ENCODE peak calls at places on chromosomes 7 and 10, in four cellular contexts. One of them, this sample, is unnamed.

GRCh38 chr7:2471022-2471329 is 5.2 kb downstream of the GRIFIN start:
- DNase-seq in upper lobe of right lung: no peak
- DNase-seq in GM23248: peak; percentile 64
- DNase-seq in body of pancreas: no peak
- DNase-seq in this sample: no peak

GRCh38 chr10:14025283-14025682 is 305.4 kb downstream of the FRMD4A start:
- DNase-seq in upper lobe of right lung: no peak
- DNase-seq in GM23248: no peak
- DNase-seq in body of pancreas: no peak
- DNase-seq in this sample: no peak

GRCh38 chr7:151174246-151175046 is 7.0 kb upstream of the GBX1 start:
- DNase-seq in upper lobe of right lung: no peak
- DNase-seq in GM23248: peak; percentile 30
- DNase-seq in body of pancreas: peak; percentile 42
- DNase-seq in this sample: no peak

GRCh38 chr7:57867884-57868701 is 418.1 kb downstream of the ZNF716 start:
- DNase-seq in upper lobe of right lung: no peak
- DNase-seq in GM23248: peak; percentile 22
- DNase-seq in body of pancreas: peak; percentile 18
- DNase-seq in this sample: peak; percentile 3

GRCh38 chr7:93856319-93856718 is 34.2 kb downstream of the TFPI2 start:
- DNase-seq in upper lobe of right lung: no peak
- DNase-seq in GM23248: no peak
- DNase-seq in body of pancreas: no peak
- DNase-seq in this sample: no peak

GRCh38 chr7:69896100-69896499 is 297.8 kb downstream of the AUTS2 start:
- DNase-seq in upper lobe of right lung: no peak
- DNase-seq in GM23248: no peak
- DNase-seq in body of pancreas: no peak
- DNase-seq in this sample: no peak

GRCh38 chr10:130757271-130757670 is 554.2 kb downstream of the TCERG1L start:
- DNase-seq in upper lobe of right lung: peak; percentile 36
- DNase-seq in GM23248: no peak
- DNase-seq in body of pancreas: no peak
- DNase-seq in this sample: no peak

GRCh38 chr7:148442933-148443332 is 147.6 kb upstream of the C7orf33 start:
- DNase-seq in upper lobe of right lung: no peak
- DNase-seq in GM23248: no peak
- DNase-seq in body of pancreas: peak; percentile 58
- DNase-seq in this sample: no peak

GRCh38 chr7:131186816-131187215 is 140.9 kb upstream of the MKLN1 start:
- DNase-seq in upper lobe of right lung: no peak
- DNase-seq in GM23248: no peak
- DNase-seq in body of pancreas: peak; percentile 29
- DNase-seq in this sample: no peak
- H3K4me3 ChIP-seq in upper lobe of right lung: no peak overlapping the region
- H3K4me3 ChIP-seq in GM23248: no peak overlapping the region
- H3K4me3 ChIP-seq in body of pancreas: no peak overlapping the region
- H3K4me3 ChIP-seq in this sample: no peak overlapping the region

GRCh38 chr10:43177588-43177987 is 39.3 kb downstream of the CSGALNACT2 start:
- DNase-seq in upper lobe of right lung: no peak
- DNase-seq in GM23248: no peak
- DNase-seq in body of pancreas: no peak
- DNase-seq in this sample: no peak
- H3K36me3 ChIP-seq in upper lobe of right lung: peaks cover 64% of the 10 kb centered on the region
- H3K36me3 ChIP-seq in GM23248: peaks cover 24% of the 10 kb centered on the region
- H3K36me3 ChIP-seq in body of pancreas: no peaks in the 10 kb centered on the region
- H3K36me3 ChIP-seq in this sample: peaks cover 4% of the 10 kb centered on the region

GRCh38 chr10:128443925-128444324 is 317.7 kb upstream of the MKI67 start:
- DNase-seq in upper lobe of right lung: no peak
- DNase-seq in GM23248: no peak
- DNase-seq in body of pancreas: no peak
- DNase-seq in this sample: no peak
- H3K4me1 ChIP-seq in upper lobe of right lung: no peaks in the 10 kb centered on the region
- H3K4me1 ChIP-seq in GM23248: no peaks in the 10 kb centered on the region
- H3K4me1 ChIP-seq in body of pancreas: no peaks in the 10 kb centered on the region
- H3K4me1 ChIP-seq in this sample: no peaks in the 10 kb centered on the region

GRCh38 chr10:22253578-22253882 is 35.7 kb upstream of the EBLN1 start:
- DNase-seq in upper lobe of right lung: peak; percentile 79
- DNase-seq in GM23248: peak; percentile 35
- DNase-seq in body of pancreas: peak; percentile 20
- DNase-seq in this sample: no peak
- H3K4me3 ChIP-seq in upper lobe of right lung: peak overlapping the region; percentile 72
- H3K4me3 ChIP-seq in GM23248: peak overlapping the region; percentile 75
- H3K4me3 ChIP-seq in body of pancreas: peak overlapping the region; percentile 58
- H3K4me3 ChIP-seq in this sample: no peak overlapping the region

This sample was measured in BE2C.